ENCODE peak calls at places on chromosomes 11 and 22, in six cellular contexts. One of them, this sample, is unnamed.

GRCh38 chr11:60348116-60348515 is 21.1 kb downstream of the MS4A6E start:
- DNase-seq in lower lobe of right lung: no peak
- DNase-seq in cardiac muscle cell: no peak
- DNase-seq in GM12864: no peak
- DNase-seq in brain microvascular endothelial cell: no peak
- DNase-seq in mucosa of descending colon: no peak
- DNase-seq in this sample: no peak

GRCh38 chr22:49142891-49143290 is 684.8 kb downstream of the BRD1 start:
- DNase-seq in lower lobe of right lung: no peak
- DNase-seq in cardiac muscle cell: no peak
- DNase-seq in GM12864: no peak
- DNase-seq in brain microvascular endothelial cell: no peak
- DNase-seq in mucosa of descending colon: no peak
- DNase-seq in this sample: no peak

GRCh38 chr11:35040221-35040942 is 98.6 kb upstream of the CD44 start:
- DNase-seq in lower lobe of right lung: no peak
- DNase-seq in cardiac muscle cell: no peak
- DNase-seq in GM12864: peak; percentile 85
- DNase-seq in brain microvascular endothelial cell: peak; percentile 86
- DNase-seq in mucosa of descending colon: no peak
- DNase-seq in this sample: peak; percentile 73

GRCh38 chr11:132131051-132131450 is 760.6 kb downstream of the NTM start:
- DNase-seq in lower lobe of right lung: no peak
- DNase-seq in cardiac muscle cell: no peak
- DNase-seq in GM12864: no peak
- DNase-seq in brain microvascular endothelial cell: no peak
- DNase-seq in mucosa of descending colon: no peak
- DNase-seq in this sample: no peak

GRCh38 chr11:69642549-69642912 is 1.6 kb downstream of the CCND1 start:
- DNase-seq in lower lobe of right lung: no peak
- DNase-seq in cardiac muscle cell: peak; percentile 34
- DNase-seq in GM12864: no peak
- DNase-seq in brain microvascular endothelial cell: no peak
- DNase-seq in mucosa of descending colon: peak; percentile 73
- DNase-seq in this sample: no peak

GRCh38 chr11:108237058-108237481 is 14.2 kb downstream of the ATM start:
- DNase-seq in lower lobe of right lung: no peak
- DNase-seq in cardiac muscle cell: no peak
- DNase-seq in GM12864: no peak
- DNase-seq in brain microvascular endothelial cell: no peak
- DNase-seq in mucosa of descending colon: no peak
- DNase-seq in this sample: no peak

GRCh38 chr22:44341431-44342346 is 28.9 kb upstream of the SHISAL1 start:
- DNase-seq in lower lobe of right lung: no peak
- DNase-seq in cardiac muscle cell: peak; percentile 61
- DNase-seq in GM12864: no peak
- DNase-seq in brain microvascular endothelial cell: no peak
- DNase-seq in mucosa of descending colon: no peak
- DNase-seq in this sample: no peak

GRCh38 chr11:2301631-2302272 is at the start of the genes C11orf21 and TSPAN32:
- DNase-seq in lower lobe of right lung: peak; percentile 82
- DNase-seq in cardiac muscle cell: peak; percentile 49
- DNase-seq in GM12864: no peak
- DNase-seq in brain microvascular endothelial cell: no peak
- DNase-seq in mucosa of descending colon: peak; percentile 87
- DNase-seq in this sample: no peak

GRCh38 chr11:116703421-116703820 is 69.4 kb downstream of the BUD13 start:
- DNase-seq in lower lobe of right lung: peak; percentile 10
- DNase-seq in cardiac muscle cell: peak; percentile 48
- DNase-seq in GM12864: no peak
- DNase-seq in brain microvascular endothelial cell: no peak
- DNase-seq in mucosa of descending colon: no peak
- DNase-seq in this sample: no peak

GRCh38 chr11:125341676-125342075 is 154.4 kb downstream of the FEZ1 start:
- DNase-seq in lower lobe of right lung: peak; percentile 25
- DNase-seq in cardiac muscle cell: no peak
- DNase-seq in GM12864: no peak
- DNase-seq in brain microvascular endothelial cell: no peak
- DNase-seq in mucosa of descending colon: no peak
- DNase-seq in this sample: no peak

GRCh38 chr11:72828081-72828567 is 13.9 kb downstream of the ATG16L2 start:
- DNase-seq in lower lobe of right lung: peak; percentile 59
- DNase-seq in cardiac muscle cell: no peak
- DNase-seq in GM12864: no peak
- DNase-seq in brain microvascular endothelial cell: no peak
- DNase-seq in mucosa of descending colon: no peak
- DNase-seq in this sample: peak; percentile 23

GRCh38 chr11:110896358-110896757 is 184.1 kb upstream of the ARHGAP20 start:
- DNase-seq in lower lobe of right lung: no peak
- DNase-seq in cardiac muscle cell: no peak
- DNase-seq in GM12864: no peak
- DNase-seq in brain microvascular endothelial cell: peak; percentile 74
- DNase-seq in mucosa of descending colon: no peak
- DNase-seq in this sample: no peak

GRCh38 chr22:30241576-30242371 is 4.8 kb downstream of the LIF start:
- DNase-seq in lower lobe of right lung: no peak
- DNase-seq in cardiac muscle cell: no peak
- DNase-seq in GM12864: no peak
- DNase-seq in brain microvascular endothelial cell: no peak
- DNase-seq in mucosa of descending colon: no peak
- DNase-seq in this sample: no peak

GRCh38 chr11:74650498-74650897 is 58.1 kb downstream of the POLD3 start:
- DNase-seq in lower lobe of right lung: no peak
- DNase-seq in cardiac muscle cell: no peak
- DNase-seq in GM12864: no peak
- DNase-seq in brain microvascular endothelial cell: no peak
- DNase-seq in mucosa of descending colon: no peak
- DNase-seq in this sample: no peak

GRCh38 chr11:69088676-69089146 is 40.0 kb downstream of the TPCN2 start:
- DNase-seq in lower lobe of right lung: no peak
- DNase-seq in cardiac muscle cell: peak; percentile 84
- DNase-seq in GM12864: peak; percentile 55
- DNase-seq in brain microvascular endothelial cell: peak; percentile 62
- DNase-seq in mucosa of descending colon: no peak
- DNase-seq in this sample: peak; percentile 44

GRCh38 chr11:60786811-60787567 is 1.9 kb downstream of the MS4A10 start:
- DNase-seq in lower lobe of right lung: peak; percentile 56
- DNase-seq in cardiac muscle cell: peak; percentile 57
- DNase-seq in GM12864: no peak
- DNase-seq in brain microvascular endothelial cell: peak; percentile 82
- DNase-seq in mucosa of descending colon: peak; percentile 56
- DNase-seq in this sample: no peak

GRCh38 chr22:29202231-29203192 is 3.2 kb upstream of the EMID1 start:
- DNase-seq in lower lobe of right lung: peak; percentile 67
- DNase-seq in cardiac muscle cell: no peak
- DNase-seq in GM12864: peak; percentile 87
- DNase-seq in brain microvascular endothelial cell: peak; percentile 45
- DNase-seq in mucosa of descending colon: peak; percentile 75
- DNase-seq in this sample: peak; percentile 95
- TF ChIP-seq CTCF in lower lobe of right lung: peak; percentile 32
- TF ChIP-seq CTCF in cardiac muscle cell: peak; percentile 28
- TF ChIP-seq CTCF in GM12864: peak; percentile 60
- TF ChIP-seq CTCF in brain microvascular endothelial cell: peak; percentile 57
- TF ChIP-seq CTCF in mucosa of descending colon: no peak
- TF ChIP-seq CTCF in this sample: peak; percentile 42

DNA sequence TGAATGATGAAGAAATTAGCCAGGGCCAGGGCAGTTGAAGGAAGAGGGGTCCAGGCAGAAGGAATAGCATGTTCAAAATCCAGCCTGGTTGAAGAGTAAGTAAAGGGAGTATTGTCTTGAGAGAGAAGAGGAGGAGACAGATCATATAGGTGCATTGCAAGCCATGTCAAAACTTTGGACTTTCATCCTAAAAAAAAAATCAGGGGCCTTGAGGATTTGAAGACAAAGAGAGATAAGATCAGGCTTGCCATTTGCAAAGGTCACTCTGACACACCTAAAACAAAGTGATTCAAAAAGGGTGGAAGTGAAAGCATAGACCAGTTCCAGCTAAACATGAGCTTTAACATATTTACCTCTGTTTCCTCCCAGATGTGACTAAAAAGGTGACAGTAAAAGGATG is 95.7 kb upstream of the DRD2 start:
- DNase-seq in lower lobe of right lung: no peak
- DNase-seq in cardiac muscle cell: no peak
- DNase-seq in GM12864: no peak
- DNase-seq in brain microvascular endothelial cell: no peak
- DNase-seq in mucosa of descending colon: no peak
- DNase-seq in this sample: no peak
- H3K4me3 ChIP-seq in lower lobe of right lung: no peak overlapping the region
- H3K4me3 ChIP-seq in cardiac muscle cell: no peak overlapping the region
- H3K4me3 ChIP-seq in GM12864: no peak overlapping the region
- H3K4me3 ChIP-seq in brain microvascular endothelial cell: no peak overlapping the region
- H3K4me3 ChIP-seq in mucosa of descending colon: no peak overlapping the region
- H3K4me3 ChIP-seq in this sample: no peak overlapping the region

GRCh38 chr11:63280920-63281319 is 37.5 kb upstream of the SLC22A25 start:
- DNase-seq in lower lobe of right lung: no peak
- DNase-seq in cardiac muscle cell: no peak
- DNase-seq in GM12864: no peak
- DNase-seq in brain microvascular endothelial cell: no peak
- DNase-seq in mucosa of descending colon: no peak
- DNase-seq in this sample: no peak

GRCh38 chr11:63282579-63282978 is 39.2 kb upstream of the SLC22A25 start:
- DNase-seq in lower lobe of right lung: no peak
- DNase-seq in cardiac muscle cell: no peak
- DNase-seq in GM12864: no peak
- DNase-seq in brain microvascular endothelial cell: no peak
- DNase-seq in mucosa of descending colon: no peak
- DNase-seq in this sample: no peak

GRCh38 chr11:63273685-63274084 is 30.3 kb upstream of the SLC22A25 start:
- DNase-seq in lower lobe of right lung: no peak
- DNase-seq in cardiac muscle cell: no peak
- DNase-seq in GM12864: no peak
- DNase-seq in brain microvascular endothelial cell: no peak
- DNase-seq in mucosa of descending colon: no peak
- DNase-seq in this sample: no peak

GRCh38 chr11:63274776-63275175 is 31.4 kb upstream of the SLC22A25 start:
- DNase-seq in lower lobe of right lung: no peak
- DNase-seq in cardiac muscle cell: no peak
- DNase-seq in GM12864: no peak
- DNase-seq in brain microvascular endothelial cell: no peak
- DNase-seq in mucosa of descending colon: no peak
- DNase-seq in this sample: no peak

DNA sequence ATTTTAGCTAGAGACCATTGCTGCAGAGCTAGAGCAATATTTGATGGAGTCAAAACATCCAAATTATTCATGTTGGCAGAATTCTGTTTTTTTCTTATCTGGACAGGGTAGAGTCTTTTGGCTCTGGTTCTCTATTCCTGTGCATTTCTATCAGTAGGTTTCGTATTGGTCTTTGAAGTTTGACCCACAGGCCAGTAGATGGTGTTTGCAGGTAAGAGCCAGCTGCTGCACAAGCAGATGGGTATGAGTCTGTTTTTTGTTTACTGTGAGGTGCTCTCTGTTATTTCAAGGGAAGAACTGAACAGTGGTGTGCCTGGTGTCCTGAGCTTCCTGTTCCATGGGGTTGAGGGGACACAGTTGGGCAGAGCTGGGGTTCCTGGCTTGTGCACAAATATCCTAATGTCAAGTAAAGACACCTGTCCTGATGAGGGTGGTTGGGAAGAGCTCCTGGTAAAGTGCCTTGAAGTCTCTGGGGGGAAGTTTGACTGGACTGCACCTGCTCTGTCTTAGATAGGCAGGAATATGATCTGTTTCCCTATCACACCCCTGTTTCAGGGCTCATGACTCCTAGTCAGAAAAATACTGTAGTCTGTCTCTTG is 34.0 kb upstream of the SLC22A25 start:
- DNase-seq in lower lobe of right lung: no peak
- DNase-seq in cardiac muscle cell: peak; percentile 19
- DNase-seq in GM12864: no peak
- DNase-seq in brain microvascular endothelial cell: no peak
- DNase-seq in mucosa of descending colon: no peak
- DNase-seq in this sample: no peak
- TF ChIP-seq CTCF in lower lobe of right lung: no peak
- TF ChIP-seq CTCF in cardiac muscle cell: no peak
- TF ChIP-seq CTCF in GM12864: no peak
- TF ChIP-seq CTCF in brain microvascular endothelial cell: peak; percentile 10
- TF ChIP-seq CTCF in mucosa of descending colon: no peak
- TF ChIP-seq CTCF in this sample: peak; percentile 45

GRCh38 chr11:623349-623869 is 1.3 kb downstream of the CDHR5 start:
- DNase-seq in lower lobe of right lung: no peak
- DNase-seq in cardiac muscle cell: no peak
- DNase-seq in GM12864: no peak
- DNase-seq in brain microvascular endothelial cell: no peak
- DNase-seq in mucosa of descending colon: peak; percentile 53
- DNase-seq in this sample: no peak
- H3K4me3 ChIP-seq in lower lobe of right lung: no peak overlapping the region
- H3K4me3 ChIP-seq in cardiac muscle cell: no peak overlapping the region
- H3K4me3 ChIP-seq in GM12864: no peak overlapping the region
- H3K4me3 ChIP-seq in brain microvascular endothelial cell: no peak overlapping the region
- H3K4me3 ChIP-seq in mucosa of descending colon: no peak overlapping the region
- H3K4me3 ChIP-seq in this sample: no peak overlapping the region